ENCODE peak calls at places on chromosomes 11 and 22, in six cellular contexts. S, B, X, H, G and O are unnamed samples.

GRCh38 chr11:3002871-3003270 is 10.7 kb upstream of the NAP1L4 start:
- DNase-seq in X (no peak), S (no peak), G (no peak), B (no peak), H (no peak), O (no peak)

GRCh38 chr11:23976776-23977380 is 520.0 kb upstream of the LUZP2 start:
- DNase-seq in G (no peak), X (peak; percentile 71), S (no peak), H (no peak), B (no peak), O (no peak)

GRCh38 chr22:27452916-27453315 is 348.6 kb downstream of the MN1 start:
- DNase-seq in B (no peak), H (no peak), X (no peak), G (no peak), S (no peak), O (no peak)

GRCh38 chr11:95547974-95548373 is 241.6 kb downstream of the FAM76B start:
- DNase-seq in B (no peak), G (no peak), H (no peak), X (no peak), S (no peak), O (no peak)

GRCh38 chr11:79335681-79336080 is 105.1 kb downstream of the TENM4 start:
- DNase-seq in X (no peak), B (no peak), H (no peak), G (no peak), S (no peak), O (peak; percentile 21)

GRCh38 chr11:7904910-7905309 is 26.2 kb downstream of the OR10A6 start:
- DNase-seq in B (no peak), H (no peak), S (no peak), X (peak; percentile 54), G (peak; percentile 47), O (no peak)

GRCh38 chr22:35399114-35399677 is 744 bp upstream of the MCM5 start:
- DNase-seq in B (no peak), G (no peak), X (no peak), H (no peak), S (no peak), O (no peak)

GRCh38 chr11:76769071-76769560 is 14.0 kb upstream of the TSKU start:
- DNase-seq in B (no peak), H (no peak), G (no peak), X (peak; percentile 72), S (no peak), O (peak; percentile 49)

GRCh38 chr11:1103401-1104360 is 29.0 kb downstream of the MUC2 start:
- DNase-seq in X (no peak), H (no peak), B (no peak), G (no peak), S (no peak), O (no peak)

GRCh38 chr11:70786021-70786665 is 387.8 kb downstream of the CTTN start:
- DNase-seq in X (no peak), S (no peak), B (no peak), G (no peak), H (no peak), O (no peak)

GRCh38 chr11:65900125-65900898 is at the start of gene FOSL1:
- DNase-seq in B (peak; percentile 95), X (peak; percentile 97), G (peak; percentile 99), H (peak; percentile 97), S (peak; percentile 95), O (peak; percentile 98)

GRCh38 chr11:122040476-122040875 is 75.5 kb downstream of the BLID start:
- DNase-seq in G (peak; percentile 19), X (peak; percentile 37), H (no peak), S (no peak), B (no peak), O (no peak)

GRCh38 chr22:37563153-37564081 is 3.1 kb downstream of the CDC42EP1 start:
- DNase-seq in S (peak; percentile 56), G (peak; percentile 95), X (peak; percentile 98), H (no peak), B (peak; percentile 69), O (peak; percentile 89)

GRCh38 chr22:24442352-24442744 is 14.9 kb downstream of the ADORA2A start:
- DNase-seq in B (no peak), G (no peak), X (no peak), S (no peak), H (no peak), O (no peak)

GRCh38 chr11:121792185-121792584 is 323.8 kb downstream of the BLID start:
- DNase-seq in G (no peak), B (no peak), X (no peak), S (no peak), H (no peak), O (no peak)